ENCODE peak calls at places on chromosomes 11 and 22, in four cellular contexts. H is NB4, K is heart left ventricle, L is transverse colon. N is an unnamed sample.

GRCh38 chr11:3834349-3835099 is 6.2 kb downstream of the RHOG start:
- DNase-seq in L (peak), K (peak), H (peak), N (peak)

GRCh38 chr11:72642815-72643511 is 31.3 kb downstream of the PDE2A start:
- DNase-seq in L (peak), H (peak), K (peak), N (peak)

GRCh38 chr11:106828576-106828975 is 189.7 kb downstream of the GUCY1A2 start:
- DNase-seq in K (no peak), L (no peak), H (no peak), N (no peak)

GRCh38 chr22:19085233-19086043 is 36.8 kb downstream of the DGCR2 start:
- DNase-seq in L (no peak), K (no peak), H (peak), N (peak)

GRCh38 chr11:119172513-119172912 is 4.0 kb downstream of the NLRX1 start:
- DNase-seq in L (no peak), K (no peak), H (peak), N (no peak)

GRCh38 chr22:41899110-41899509 is 15.8 kb downstream of the SHISA8 start:
- DNase-seq in K (peak), L (no peak), H (no peak), N (no peak)

GRCh38 chr22:24894220-24894975 is 52.1 kb downstream of the LHFPL7 start:
- DNase-seq in L (peak), K (peak), H (peak), N (peak)

GRCh38 chr11:121464352-121464946 is 11.7 kb upstream of the SORL1-AS1 start:
- DNase-seq in K (peak), L (peak), H (peak), N (no peak)

GRCh38 chr11:119254239-119254638 is 48.1 kb downstream of the CBL start:
- DNase-seq in L (no peak), K (no peak), H (no peak), N (no peak)

GRCh38 chr11:93984205-93984586 is 37.0 kb upstream of the HEPHL1 start:
- DNase-seq in L (no peak), K (no peak), H (no peak), N (no peak)

GRCh38 chr11:66845876-66846212 is 2.6 kb downstream of the RCE1 start:
- DNase-seq in K (no peak), L (no peak), H (no peak), N (no peak)

GRCh38 chr11:94147433-94147845 is 18.8 kb downstream of the PANX1 start:
- DNase-seq in K (no peak), L (no peak), H (peak), N (no peak)

GRCh38 chr11:70577948-70578347 is 179.6 kb downstream of the CTTN start:
- DNase-seq in L (no peak), K (no peak), H (no peak), N (no peak)

GRCh38 chr11:118163494-118163893 is 10.9 kb upstream of the SCN4B start:
- DNase-seq in L (no peak), H (no peak), K (no peak), N (no peak)

GRCh38 chr11:19922689-19923035 is 210.0 kb downstream of the NAV2 start:
- DNase-seq in K (no peak), L (no peak), H (no peak), N (no peak)

GRCh38 chr22:30245181-30245984 is 1.2 kb downstream of the LIF start:
- DNase-seq in H (no peak), L (peak), K (no peak), N (no peak)

GRCh38 chr11:106152013-106152412 is 74.6 kb downstream of the AASDHPPT start:
- DNase-seq in L (no peak), H (no peak), K (no peak), N (no peak)

GRCh38 chr11:26987205-26987604 is 6.7 kb upstream of the FIBIN start:
- DNase-seq in L (no peak), H (no peak), K (no peak), N (no peak)

GRCh38 chr22:20302438-20303228 is 17.2 kb downstream of the DGCR6L start:
- DNase-seq in K (no peak), H (no peak), L (no peak), N (no peak)

GRCh38 chr11:123546515-123546914 is 107.9 kb downstream of the SCN3B start:
- DNase-seq in L (no peak), K (no peak), H (no peak), N (no peak)

GRCh38 chr11:112525270-112525669 is 264.6 kb upstream of the PLET1 start:
- DNase-seq in H (peak), L (peak), K (no peak), N (no peak)

DNA sequence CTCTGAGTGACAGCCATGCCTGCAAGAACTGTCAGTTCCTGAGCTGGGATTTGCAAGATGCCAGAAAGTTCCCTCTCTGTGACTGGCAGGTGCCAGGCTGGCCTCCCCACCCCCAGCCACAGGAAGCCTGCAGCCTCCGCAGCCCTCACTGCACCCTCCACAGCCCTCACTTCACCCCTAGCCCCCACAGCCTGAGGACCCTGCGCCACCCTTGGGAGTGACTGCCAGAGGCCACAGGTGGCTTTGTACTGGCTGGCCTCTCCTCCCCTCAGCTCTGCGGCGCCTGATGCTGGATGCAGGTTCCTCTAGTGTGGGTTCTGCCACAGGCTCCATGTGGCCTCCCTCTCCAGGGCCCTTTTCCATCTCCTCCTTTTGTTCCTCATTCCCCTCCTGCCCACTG is 28.7 kb downstream of the MPPED1 start:
- DNase-seq in L (no peak), K (no peak), H (no peak), N (no peak)
- TF ChIP-seq POLR2A in L (no peak), K (no peak), H (no peak), N (no peak)

DNA sequence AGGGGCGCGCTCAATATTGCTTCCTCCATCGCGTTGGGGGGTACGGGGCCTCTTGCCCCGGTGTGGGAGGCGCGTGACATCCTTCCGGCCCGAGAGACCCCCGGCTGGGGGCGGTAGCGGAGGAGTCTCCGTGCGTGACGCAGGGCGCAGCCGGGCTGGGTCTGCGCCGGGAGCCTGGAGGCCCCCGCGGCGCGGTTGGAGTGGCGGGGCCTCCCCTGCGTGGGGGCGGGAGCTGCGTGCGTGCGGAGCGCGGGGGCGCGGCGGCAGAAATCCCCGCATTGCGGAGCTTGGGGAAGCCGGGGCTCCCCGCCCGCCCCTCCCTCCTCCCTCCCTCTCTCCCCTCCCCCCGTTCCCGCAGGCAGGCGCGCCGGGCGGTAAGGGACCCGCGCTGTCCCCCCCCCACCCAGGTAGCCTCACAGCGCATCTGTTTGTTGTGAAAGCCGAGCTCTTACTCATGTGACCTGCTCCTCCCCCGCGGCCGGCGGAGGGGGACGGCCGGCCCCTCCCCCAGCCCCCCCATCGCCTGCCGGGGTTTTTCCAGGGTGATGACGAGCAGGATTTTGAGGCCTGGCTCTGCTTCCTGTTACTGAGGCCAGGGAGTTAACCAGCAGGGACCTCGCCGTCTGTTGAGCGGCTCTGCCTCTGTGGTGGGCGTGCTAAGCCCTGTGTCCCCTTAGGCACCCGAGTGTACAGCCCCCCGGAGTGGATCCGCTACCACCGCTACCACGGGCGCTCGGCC is 1.6 kb downstream of the PIM3 start:
- DNase-seq in L (peak), K (peak), H (peak), N (peak)
- TF ChIP-seq POLR2A in L (peak), K (peak), H (no peak), N (no peak)

GRCh38 chr11:61160487-61161189 is 588 bp downstream of the VPS37C start:
- DNase-seq in L (no peak), H (no peak), K (no peak), N (no peak)

GRCh38 chr11:61163714-61164609 is 2.7 kb upstream of the VPS37C start:
- DNase-seq in H (peak), L (no peak), K (no peak), N (peak)

GRCh38 chr11:61162092-61162935 is 1.1 kb upstream of the VPS37C start:
- DNase-seq in H (peak), K (peak), L (peak), N (peak)

GRCh38 chr11:61158691-61159381 is 2.4 kb downstream of the VPS37C start:
- DNase-seq in L (peak), H (no peak), K (no peak), N (no peak)

GRCh38 chr11:61161190-61162091 is at the start of gene VPS37C:
- DNase-seq in H (peak), K (peak), L (peak), N (peak)
- TF ChIP-seq POLR2A in H (peak), K (peak), L (peak), N (peak)

GRCh38 chr22:31830721-31831070 is 76.9 kb downstream of the DEPDC5 start:
- DNase-seq in L (no peak), K (no peak), H (no peak), N (no peak)

GRCh38 chr22:31828739-31829138 is 74.9 kb downstream of the DEPDC5 start:
- DNase-seq in L (no peak), H (no peak), K (no peak), N (no peak)

GRCh38 chr22:31826443-31826842 is 72.6 kb downstream of the DEPDC5 start:
- DNase-seq in L (no peak), H (no peak), K (no peak), N (no peak)

GRCh38 chr22:31825513-31825912 is 71.7 kb downstream of the DEPDC5 start:
- DNase-seq in H (no peak), L (no peak), K (no peak), N (no peak)

GRCh38 chr22:31829505-31829904 is 75.7 kb downstream of the DEPDC5 start:
- DNase-seq in K (peak), L (no peak), H (peak), N (no peak)
- TF ChIP-seq POLR2A in K (no peak), L (no peak), H (no peak), N (no peak)

GRCh38 chr22:49793296-49793695 is 34.4 kb downstream of the BRD1 start:
- DNase-seq in L (no peak), K (no peak), H (no peak), N (no peak)

GRCh38 chr22:49789289-49790141 is 38.2 kb downstream of the BRD1 start:
- DNase-seq in K (peak), H (peak), L (peak), N (no peak)

GRCh38 chr22:49791682-49792081 is 36.0 kb downstream of the BRD1 start:
- DNase-seq in H (no peak), K (no peak), L (no peak), N (no peak)

GRCh38 chr22:49792107-49792506 is 35.6 kb downstream of the BRD1 start:
- DNase-seq in L (no peak), K (peak), H (no peak), N (no peak)

DNA sequence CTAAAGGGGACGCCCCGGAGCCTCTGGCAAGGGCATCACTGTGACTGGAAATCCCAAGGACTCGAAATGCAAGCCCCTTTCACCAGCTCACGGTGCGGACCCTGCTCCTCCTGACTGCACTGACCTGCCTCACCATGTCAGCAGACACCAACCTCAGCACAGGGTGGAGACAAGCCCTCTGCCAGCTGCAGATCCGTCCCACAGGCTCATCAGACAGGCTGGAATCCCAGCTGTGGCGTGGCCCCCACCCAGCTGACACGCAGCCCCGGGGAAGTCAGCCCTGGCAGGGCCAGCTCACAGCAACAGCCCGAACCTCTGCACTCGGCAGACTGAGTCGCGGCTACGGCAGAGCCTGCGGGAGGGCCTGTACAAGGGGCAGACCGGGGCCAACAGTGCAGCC is 36.8 kb downstream of the BRD1 start:
- DNase-seq in K (no peak), H (no peak), L (no peak), N (no peak)
- TF ChIP-seq POLR2A in K (no peak), H (no peak), L (no peak), N (no peak)

GRCh38 chr11:79592441-79593223 is 151.8 kb upstream of the TENM4 start:
- DNase-seq in K (no peak), H (no peak), L (no peak), N (no peak)
- TF ChIP-seq POLR2A in K (no peak), H (no peak), L (no peak), N (no peak)

DNA sequence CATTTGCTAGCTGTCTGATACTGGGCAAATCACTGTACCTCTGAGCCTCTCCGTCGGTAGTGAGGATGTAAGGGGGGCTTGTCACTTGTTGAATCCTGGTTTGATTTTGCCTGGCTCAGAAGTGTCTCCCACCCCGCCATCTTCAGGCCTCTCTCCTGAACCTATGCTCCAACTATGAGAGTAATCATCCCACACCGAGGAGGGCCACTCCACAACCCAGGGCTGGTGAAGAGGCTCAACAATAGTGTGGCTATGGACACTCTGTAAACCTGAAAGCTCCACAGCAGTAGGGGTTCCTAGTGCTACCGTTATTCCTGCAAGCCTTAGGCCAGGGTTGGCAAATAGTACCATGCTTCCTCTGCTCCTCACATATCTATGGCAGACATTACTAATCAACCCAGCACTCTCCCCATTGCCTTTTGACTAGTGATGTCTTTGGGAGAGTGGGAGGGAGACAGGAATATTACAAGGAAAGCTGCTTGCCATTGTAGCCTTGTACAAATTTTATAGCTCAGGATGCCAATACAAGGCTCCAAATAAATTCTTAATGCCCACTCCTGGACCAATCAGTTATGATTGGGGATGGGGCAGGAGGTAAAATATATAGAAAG is 134.0 kb upstream of the TEAD1 start:
- DNase-seq in H (no peak), K (no peak), L (no peak), N (no peak)
- TF ChIP-seq POLR2A in H (no peak), K (no peak), L (no peak), N (no peak)

GRCh38 chr11:613369-613968 is 2.3 kb downstream of the IRF7 start:
- DNase-seq in K (peak), L (peak), H (peak), N (peak)
- TF ChIP-seq POLR2A in K (no peak), L (peak), H (no peak), N (no peak)

DNA sequence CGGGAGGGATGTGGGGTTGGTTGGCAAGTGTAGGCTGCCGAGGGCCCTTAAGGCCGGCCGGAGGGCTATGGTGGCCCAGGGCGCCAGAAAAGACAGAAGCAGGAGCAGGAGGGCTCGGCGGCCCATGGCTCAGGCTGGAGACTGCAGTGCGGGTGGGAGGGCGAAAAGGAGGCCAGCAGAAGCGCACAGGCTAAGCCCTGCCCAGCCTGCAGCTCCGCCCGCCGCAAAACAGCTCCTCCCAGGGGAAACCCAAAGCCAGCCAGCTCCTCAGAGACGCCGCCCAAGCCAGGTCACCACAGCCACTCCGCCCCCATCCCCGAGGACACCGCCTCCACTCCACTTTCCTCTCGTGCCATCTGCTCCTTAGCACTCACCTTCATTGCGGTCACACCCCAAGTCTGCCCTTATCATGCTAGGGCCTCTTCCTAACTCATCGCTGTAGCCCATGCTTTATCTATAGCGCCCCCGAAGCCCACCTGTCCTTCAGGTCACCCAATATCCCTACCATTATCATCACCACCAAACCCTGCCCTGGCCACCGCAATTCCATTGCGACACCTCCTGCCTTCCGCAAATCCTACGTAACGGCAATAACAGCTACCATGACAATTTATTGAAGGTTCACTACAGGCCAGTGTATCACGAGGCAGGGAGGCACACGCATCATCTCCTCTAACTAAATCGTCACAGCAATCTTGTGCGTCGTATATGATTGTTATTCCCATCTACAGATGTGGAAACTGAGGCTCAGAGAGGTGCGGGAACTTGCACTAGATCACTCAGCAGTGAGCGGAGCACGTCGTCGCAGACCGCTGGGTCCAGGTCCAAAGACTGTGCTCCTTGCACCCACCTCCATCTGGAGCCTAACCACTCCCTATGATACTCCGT is at the start of gene PRCP:
- DNase-seq in H (peak), K (peak), L (peak), N (peak)
- TF ChIP-seq POLR2A in H (peak), K (peak), L (peak), N (peak)

N was measured in erythroblast.